ENCODE peak calls at places on chromosome 5, in seven cellular contexts. C is activated naive CD4-positive, alpha-beta T cell treated with anti-CD3 and anti-CD28 coated beads, Interleukin-2, amount 10 ng/mL, durations not matched to agents 7 days and 5 days; H is head of caudate nucleus; G is dorsolateral prefrontal cortex; A is astrocyte of the spinal cord; N is coronary artery; J is RWPE1. B is an unnamed sample.

GRCh38 chr5:133128066-133128465 is 76.3 kb downstream of the HSPA4 start:
- DNase-seq in C (no peak), H (peak; percentile 17), G (no peak), A (no peak), N (no peak), J (no peak), B (no peak)

GRCh38 chr5:33696413-33696812 is 195.4 kb downstream of the ADAMTS12 start:
- DNase-seq in C (no peak), H (no peak), G (no peak), A (no peak), N (no peak), J (no peak), B (no peak)

GRCh38 chr5:50684721-50685120 is 18.3 kb downstream of the PARP8 start:
- DNase-seq in C (no peak), H (no peak), G (no peak), A (no peak), N (no peak), J (no peak), B (no peak)

GRCh38 chr5:172245046-172245445 is 38.5 kb downstream of the UBTD2 start:
- DNase-seq in C (no peak), H (no peak), G (no peak), A (no peak), N (no peak), J (no peak), B (no peak)

GRCh38 chr5:140114341-140115185 is 654 bp downstream of the PURA start:
- DNase-seq in C (peak; percentile 63), H (peak; percentile 52), G (peak; percentile 38), A (peak; percentile 66), N (peak; percentile 82), J (peak; percentile 48), B (peak; percentile 70)

GRCh38 chr5:38316544-38317224 is 58.3 kb downstream of the EGFLAM start:
- DNase-seq in C (no peak), H (no peak), G (no peak), A (peak; percentile 37), N (no peak), J (no peak), B (no peak)

GRCh38 chr5:112551437-112552018 is 132.5 kb upstream of the EPB41L4A start:
- DNase-seq in C (peak; percentile 46), H (peak; percentile 73), G (no peak), A (peak; percentile 74), N (no peak), J (peak; percentile 70), B (peak; percentile 62)

GRCh38 chr5:15757635-15758034 is 257.7 kb downstream of the FBXL7 start:
- DNase-seq in C (no peak), H (no peak), G (no peak), A (no peak), N (no peak), J (no peak), B (no peak)

GRCh38 chr5:32854473-32854872 is 143.4 kb downstream of the NPR3 start:
- DNase-seq in C (no peak), H (no peak), G (no peak), A (no peak), N (no peak), J (no peak), B (no peak)

GRCh38 chr5:181028032-181028819 is 11.8 kb upstream of the BTNL9 start:
- DNase-seq in C (no peak), H (no peak), G (no peak), A (no peak), N (no peak), J (no peak), B (no peak)

GRCh38 chr5:124605516-124605915 is 140.9 kb downstream of the ZNF608 start:
- DNase-seq in C (no peak), H (no peak), G (no peak), A (peak; percentile 20), N (no peak), J (no peak), B (no peak)

GRCh38 chr5:85732185-85732584 is 885.6 kb upstream of the COX7C start:
- DNase-seq in C (no peak), H (no peak), G (no peak), A (no peak), N (no peak), J (no peak), B (no peak)

GRCh38 chr5:78587775-78588291 is 60.7 kb downstream of the LHFPL2 start:
- DNase-seq in C (no peak), H (no peak), G (no peak), A (peak; percentile 60), N (no peak), J (no peak), B (peak; percentile 89)

GRCh38 chr5:120239076-120239475 is 225.0 kb upstream of the PRR16 start:
- DNase-seq in C (no peak), H (no peak), G (no peak), A (peak; percentile 13), N (no peak), J (no peak), B (no peak)

GRCh38 chr5:74371621-74372020 is 268.9 kb downstream of the ENC1 start:
- DNase-seq in C (no peak), H (no peak), G (no peak), A (no peak), N (peak; percentile 33), J (no peak), B (no peak)

GRCh38 chr5:67648201-67648671 is 451.6 kb upstream of the CD180 start:
- DNase-seq in C (no peak), H (peak; percentile 18), G (no peak), A (peak; percentile 97), N (peak; percentile 83), J (no peak), B (no peak)

GRCh38 chr5:152405145-152405544 is at the start of gene NMUR2:
- DNase-seq in C (no peak), H (no peak), G (no peak), A (no peak), N (no peak), J (peak; percentile 7), B (no peak)